ENCODE peak calls at places on chromosomes 3 and 15, in ten cellular contexts. O is LNCaP clone FGC; A is GM23338; K is neural crest cell; Y is nephron progenitor cell; D is GM12865; F is GM10248; S is CD4-positive, alpha-beta T cell; M is activated CD8-positive, alpha-beta T cell treated with anti-CD3 and anti-CD28 coated beads for 36 hours; U is sigmoid colon. H is an unnamed sample.

GRCh38 chr3:15269091-15269989 is 63.0 kb downstream of the SH3BP5 start:
- DNase-seq in A (no peak), O (no peak), K (no peak), D (peak; percentile 94), M (peak; percentile 93), F (peak; percentile 89), S (peak; percentile 83), Y (no peak), U (peak; percentile 97), H (peak; percentile 95)

GRCh38 chr3:43525941-43526607 is 95.7 kb downstream of the ANO10 start:
- DNase-seq in K (no peak), O (no peak), D (no peak), F (no peak), A (no peak), Y (no peak), U (no peak), M (no peak), S (no peak), H (peak; percentile 85)

GRCh38 chr3:8610961-8611360 is 33.6 kb downstream of the SSUH2 start:
- DNase-seq in U (no peak), D (no peak), S (no peak), K (no peak), F (no peak), M (no peak), O (no peak), A (no peak), Y (no peak), H (no peak)

GRCh38 chr15:58748040-58748786 is 1.3 kb downstream of the ADAM10 start:
- DNase-seq in U (no peak), F (peak; percentile 20), D (peak; percentile 70), O (no peak), K (no peak), Y (no peak), S (no peak), A (no peak), M (peak; percentile 71), H (no peak)

GRCh38 chr3:86708908-86709307 is 282.0 kb downstream of the VGLL3 start:
- DNase-seq in Y (no peak), F (no peak), U (no peak), O (peak; percentile 8), A (no peak), K (no peak), M (no peak), S (no peak), D (no peak), H (no peak)

GRCh38 chr3:52062499-52062898 is 6.1 kb upstream of the DUSP7 start:
- DNase-seq in A (no peak), M (no peak), K (no peak), D (peak; percentile 67), U (no peak), O (no peak), S (no peak), F (peak; percentile 69), Y (no peak), H (peak; percentile 98)

GRCh38 chr15:55267401-55268053 is 22.1 kb downstream of the RAB27A start:
- DNase-seq in F (peak; percentile 37), Y (no peak), D (peak; percentile 68), U (no peak), M (peak; percentile 87), O (no peak), K (no peak), A (no peak), S (peak; percentile 57), H (no peak)

GRCh38 chr3:66484106-66484857 is 16.5 kb downstream of the LRIG1 start:
- DNase-seq in K (no peak), U (no peak), M (no peak), Y (no peak), F (no peak), S (no peak), D (no peak), O (no peak), A (no peak), H (no peak)

GRCh38 chr3:11637901-11638668 is 5.6 kb downstream of the VGLL4 start:
- DNase-seq in K (no peak), S (no peak), M (no peak), F (no peak), A (no peak), U (no peak), D (no peak), O (no peak), Y (no peak), H (no peak)

GRCh38 chr3:144362126-144362525 is 390.5 kb downstream of the DIPK2A start:
- DNase-seq in A (no peak), Y (no peak), S (no peak), D (no peak), K (no peak), U (no peak), M (no peak), F (no peak), O (no peak), H (peak; percentile 21)

GRCh38 chr3:53030864-53031445 is 14.9 kb downstream of the SFMBT1 start:
- DNase-seq in U (no peak), Y (no peak), S (peak; percentile 56), D (peak; percentile 30), K (no peak), O (no peak), M (peak; percentile 71), F (peak; percentile 45), A (peak; percentile 65), H (peak; percentile 24)

DNA sequence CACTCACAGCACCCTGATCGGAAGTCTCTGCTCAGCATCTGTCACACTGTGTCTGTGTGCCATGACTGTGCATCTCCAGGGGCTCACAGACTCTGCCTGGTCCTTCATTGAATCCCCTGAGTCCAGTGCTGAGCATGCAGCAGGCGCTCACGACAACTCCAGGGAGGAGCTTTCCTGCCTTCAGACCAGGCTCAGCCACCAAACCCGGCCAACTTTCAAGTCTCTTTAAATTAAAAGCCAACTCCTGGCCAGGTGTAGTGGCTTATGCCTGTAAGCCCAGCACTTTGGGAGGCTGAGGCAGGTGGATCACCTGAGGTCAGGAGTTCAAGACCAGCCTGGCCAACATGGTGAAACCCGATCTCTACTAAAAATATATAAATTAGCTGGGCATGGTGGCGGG is 24.2 kb downstream of the GRAMD2A start:
- DNase-seq in K (no peak), A (no peak), U (no peak), S (no peak), D (no peak), M (no peak), O (no peak), F (no peak), Y (no peak), H (no peak)
- TF ChIP-seq CTCF in K (no peak), A (no peak), U (no peak), S (no peak), D (no peak), M (no peak), O (no peak), F (no peak), Y (no peak), H (no peak)

GRCh38 chr3:178082508-178082907 is 453.7 kb upstream of the KCNMB2 start:
- DNase-seq in M (no peak), D (no peak), F (no peak), O (no peak), Y (no peak), S (no peak), K (no peak), U (no peak), A (no peak), H (no peak)

GRCh38 chr3:178086419-178086818 is 449.8 kb upstream of the KCNMB2 start:
- DNase-seq in D (no peak), Y (no peak), F (no peak), S (no peak), M (no peak), A (no peak), U (no peak), O (peak; percentile 72), K (no peak), H (no peak)

GRCh38 chr3:178085817-178086123 is 450.5 kb upstream of the KCNMB2 start:
- DNase-seq in A (no peak), S (no peak), D (no peak), Y (no peak), O (peak; percentile 99), U (no peak), F (no peak), M (no peak), K (no peak), H (no peak)

GRCh38 chr3:178084938-178085816 is 451.1 kb upstream of the KCNMB2 start:
- DNase-seq in O (peak; percentile 96), F (no peak), M (peak; percentile 60), S (peak; percentile 35), A (peak; percentile 86), U (peak; percentile 93), D (peak; percentile 32), Y (peak; percentile 67), K (peak; percentile 60), H (no peak)

GRCh38 chr3:178083906-178084823 is 452.1 kb upstream of the KCNMB2 start:
- DNase-seq in A (peak; percentile 58), U (no peak), K (no peak), O (no peak), D (no peak), F (no peak), Y (no peak), S (no peak), M (no peak), H (peak; percentile 31)
- TF ChIP-seq CTCF in A (peak; percentile 57), U (no peak), K (peak; percentile 66), O (peak; percentile 49), D (peak; percentile 12), F (peak; percentile 17), Y (peak; percentile 46), S (peak; percentile 34), M (peak; percentile 58), H (peak; percentile 31)

GRCh38 chr15:31301687-31301990 is 25.0 kb upstream of the KLF13 start:
- DNase-seq in M (no peak), Y (no peak), D (no peak), S (no peak), U (no peak), F (no peak), K (no peak), O (no peak), A (no peak), H (no peak)

GRCh38 chr15:31304074-31304648 is 22.5 kb upstream of the KLF13 start:
- DNase-seq in Y (no peak), D (no peak), S (no peak), M (no peak), K (no peak), F (no peak), O (no peak), U (peak; percentile 60), A (no peak), H (no peak)

GRCh38 chr15:31303434-31304073 is 23.1 kb upstream of the KLF13 start:
- DNase-seq in U (peak; percentile 72), K (no peak), F (no peak), O (no peak), Y (no peak), M (peak; percentile 27), A (peak; percentile 44), D (no peak), S (no peak), H (peak; percentile 50)

GRCh38 chr15:31302029-31302657 is 24.5 kb upstream of the KLF13 start:
- DNase-seq in F (no peak), Y (no peak), D (no peak), O (no peak), A (no peak), S (no peak), M (no peak), U (peak; percentile 52), K (no peak), H (no peak)

GRCh38 chr15:31302778-31303433 is 23.7 kb upstream of the KLF13 start:
- DNase-seq in F (peak; percentile 62), A (peak; percentile 60), K (no peak), O (no peak), M (peak; percentile 35), S (no peak), Y (no peak), U (peak; percentile 56), D (peak; percentile 62), H (no peak)
- TF ChIP-seq CTCF in F (peak; percentile 36), A (peak; percentile 47), K (no peak), O (peak; percentile 2), M (peak; percentile 25), S (no peak), Y (no peak), U (no peak), D (peak; percentile 44), H (no peak)

GRCh38 chr3:188082040-188082439 is 71.9 kb upstream of the LPP start:
- DNase-seq in A (no peak), M (no peak), Y (no peak), K (no peak), S (no peak), D (no peak), O (no peak), U (no peak), F (no peak), H (no peak)
- TF ChIP-seq CTCF in A (no peak), M (no peak), Y (no peak), K (no peak), S (no peak), D (no peak), O (no peak), U (no peak), F (no peak), H (no peak)

H was measured in MCF 10A.